ENCODE peak calls at places on chromosomes 2 and 18, in six cellular contexts. One of them, this sample, is unnamed.

GRCh38 chr2:112585873-112586477 is 1.6 kb downstream of the CHCHD5 start:
- DNase-seq in adrenal gland: no peak
- DNase-seq in Calu3: no peak
- DNase-seq in sciatic nerve: no peak
- DNase-seq in NCI-H1694 treated with DMSO at 0.1 percent for 48 hours: no peak
- DNase-seq in IMR-90: no peak
- DNase-seq in this sample: no peak

GRCh38 chr2:3428577-3428976 is 49.1 kb downstream of the TRAPPC12 start:
- DNase-seq in adrenal gland: no peak
- DNase-seq in Calu3: no peak
- DNase-seq in sciatic nerve: no peak
- DNase-seq in NCI-H1694 treated with DMSO at 0.1 percent for 48 hours: no peak
- DNase-seq in IMR-90: no peak
- DNase-seq in this sample: no peak

GRCh38 chr2:101679801-101680487 is 17.6 kb upstream of the MAP4K4 start:
- DNase-seq in adrenal gland: no peak
- DNase-seq in Calu3: no peak
- DNase-seq in sciatic nerve: no peak
- DNase-seq in NCI-H1694 treated with DMSO at 0.1 percent for 48 hours: no peak
- DNase-seq in IMR-90: no peak
- DNase-seq in this sample: no peak

GRCh38 chr2:162221064-162221463 is 22.2 kb downstream of the FAP start:
- DNase-seq in adrenal gland: peak; percentile 78
- DNase-seq in Calu3: peak; percentile 73
- DNase-seq in sciatic nerve: peak; percentile 73
- DNase-seq in NCI-H1694 treated with DMSO at 0.1 percent for 48 hours: no peak
- DNase-seq in IMR-90: peak; percentile 55
- DNase-seq in this sample: peak; percentile 18

GRCh38 chr18:36391426-36392145 is 94.1 kb downstream of the FHOD3 start:
- DNase-seq in adrenal gland: no peak
- DNase-seq in Calu3: no peak
- DNase-seq in sciatic nerve: no peak
- DNase-seq in NCI-H1694 treated with DMSO at 0.1 percent for 48 hours: no peak
- DNase-seq in IMR-90: no peak
- DNase-seq in this sample: no peak

GRCh38 chr2:38532366-38532765 is 70.4 kb downstream of the HNRNPLL start:
- DNase-seq in adrenal gland: no peak
- DNase-seq in Calu3: no peak
- DNase-seq in sciatic nerve: no peak
- DNase-seq in NCI-H1694 treated with DMSO at 0.1 percent for 48 hours: no peak
- DNase-seq in IMR-90: no peak
- DNase-seq in this sample: no peak

GRCh38 chr18:45639424-45639823 is 24.1 kb downstream of the SLC14A2 start:
- DNase-seq in adrenal gland: no peak
- DNase-seq in Calu3: no peak
- DNase-seq in sciatic nerve: no peak
- DNase-seq in NCI-H1694 treated with DMSO at 0.1 percent for 48 hours: no peak
- DNase-seq in IMR-90: no peak
- DNase-seq in this sample: no peak

GRCh38 chr2:27901219-27901618 is 10.7 kb downstream of the BABAM2 start:
- DNase-seq in adrenal gland: no peak
- DNase-seq in Calu3: no peak
- DNase-seq in sciatic nerve: no peak
- DNase-seq in NCI-H1694 treated with DMSO at 0.1 percent for 48 hours: no peak
- DNase-seq in IMR-90: peak; percentile 32
- DNase-seq in this sample: no peak

GRCh38 chr2:240250985-240251847 is 110.8 kb upstream of the OTOS start:
- DNase-seq in adrenal gland: peak; percentile 96
- DNase-seq in Calu3: peak; percentile 91
- DNase-seq in sciatic nerve: peak; percentile 92
- DNase-seq in NCI-H1694 treated with DMSO at 0.1 percent for 48 hours: no peak
- DNase-seq in IMR-90: peak; percentile 89
- DNase-seq in this sample: no peak

GRCh38 chr2:234535359-234535758 is 38.5 kb upstream of the ARL4C start:
- DNase-seq in adrenal gland: no peak
- DNase-seq in Calu3: no peak
- DNase-seq in sciatic nerve: no peak
- DNase-seq in NCI-H1694 treated with DMSO at 0.1 percent for 48 hours: no peak
- DNase-seq in IMR-90: no peak
- DNase-seq in this sample: no peak

GRCh38 chr2:12717191-12717987 is 653 bp downstream of the TRIB2 start:
- DNase-seq in adrenal gland: peak; percentile 81
- DNase-seq in Calu3: peak; percentile 49
- DNase-seq in sciatic nerve: peak; percentile 79
- DNase-seq in NCI-H1694 treated with DMSO at 0.1 percent for 48 hours: peak; percentile 75
- DNase-seq in IMR-90: peak; percentile 61
- DNase-seq in this sample: peak; percentile 70

GRCh38 chr2:5673148-5673860 is 18.9 kb upstream of the SOX11 start:
- DNase-seq in adrenal gland: no peak
- DNase-seq in Calu3: no peak
- DNase-seq in sciatic nerve: no peak
- DNase-seq in NCI-H1694 treated with DMSO at 0.1 percent for 48 hours: peak; percentile 32
- DNase-seq in IMR-90: no peak
- DNase-seq in this sample: no peak

GRCh38 chr2:198788676-198789075 is 669.1 kb downstream of the SATB2 start:
- DNase-seq in adrenal gland: no peak
- DNase-seq in Calu3: no peak
- DNase-seq in sciatic nerve: no peak
- DNase-seq in NCI-H1694 treated with DMSO at 0.1 percent for 48 hours: no peak
- DNase-seq in IMR-90: no peak
- DNase-seq in this sample: no peak

GRCh38 chr2:4576075-4576474 is 872.7 kb downstream of the DCDC2C start:
- DNase-seq in adrenal gland: no peak
- DNase-seq in Calu3: no peak
- DNase-seq in sciatic nerve: no peak
- DNase-seq in NCI-H1694 treated with DMSO at 0.1 percent for 48 hours: no peak
- DNase-seq in IMR-90: no peak
- DNase-seq in this sample: no peak

GRCh38 chr2:157940024-157940423 is 63.9 kb upstream of the ACVR1 start:
- DNase-seq in adrenal gland: no peak
- DNase-seq in Calu3: no peak
- DNase-seq in sciatic nerve: no peak
- DNase-seq in NCI-H1694 treated with DMSO at 0.1 percent for 48 hours: no peak
- DNase-seq in IMR-90: no peak
- DNase-seq in this sample: no peak

GRCh38 chr18:32048507-32049091 is 30.0 kb downstream of the RNF125 start:
- DNase-seq in adrenal gland: peak; percentile 32
- DNase-seq in Calu3: no peak
- DNase-seq in sciatic nerve: peak; percentile 66
- DNase-seq in NCI-H1694 treated with DMSO at 0.1 percent for 48 hours: no peak
- DNase-seq in IMR-90: peak; percentile 3
- DNase-seq in this sample: no peak

GRCh38 chr2:15730545-15731212 is 139.0 kb downstream of the DDX1 start:
- DNase-seq in adrenal gland: peak; percentile 98
- DNase-seq in Calu3: peak; percentile 92
- DNase-seq in sciatic nerve: peak; percentile 97
- DNase-seq in NCI-H1694 treated with DMSO at 0.1 percent for 48 hours: no peak
- DNase-seq in IMR-90: peak; percentile 92
- DNase-seq in this sample: no peak